ENCODE peak calls at places on chromosomes 13 and 19, in five cellular contexts. E, S, B, Q and K are unnamed samples.

GRCh38 chr13:32969516-32969941 is 46.7 kb upstream of the KL start:
- DNase-seq in Q (no peak), E (no peak), S (no peak), B (no peak), K (no peak)

GRCh38 chr13:77338961-77339401 is 12.1 kb upstream of the MYCBP2 start:
- DNase-seq in B (no peak), S (no peak), Q (no peak), E (no peak), K (no peak)

GRCh38 chr19:29539668-29540067 is 13.9 kb downstream of the VSTM2B start:
- DNase-seq in B (peak; percentile 21), Q (no peak), E (no peak), S (no peak), K (no peak)

GRCh38 chr19:13102416-13102665 is 317 bp downstream of the LYL1 start:
- DNase-seq in Q (no peak), E (no peak), B (no peak), S (no peak), K (no peak)

GRCh38 chr13:85500716-85501256 is 298.4 kb downstream of the SLITRK6 start:
- DNase-seq in E (no peak), S (no peak), B (no peak), Q (no peak), K (no peak)

GRCh38 chr19:15812059-15812722 is 3.3 kb downstream of the OR10H1 start:
- DNase-seq in S (no peak), B (peak; percentile 48), Q (no peak), E (peak; percentile 52), K (no peak)

GRCh38 chr19:56348289-56348877 is 33.7 kb upstream of the ZSCAN5A start:
- DNase-seq in Q (no peak), S (no peak), B (no peak), E (no peak), K (no peak)

GRCh38 chr13:98371624-98372023 is 194.6 kb upstream of the RNF113B start:
- DNase-seq in S (no peak), E (no peak), Q (no peak), B (no peak), K (no peak)

GRCh38 chr13:98252931-98253470 is 75.9 kb upstream of the RNF113B start:
- DNase-seq in E (no peak), B (peak; percentile 53), S (no peak), Q (no peak), K (no peak)

GRCh38 chr19:14840206-14840605 is 5.2 kb upstream of the OR7A5 start:
- DNase-seq in S (no peak), Q (no peak), B (no peak), E (no peak), K (no peak)

GRCh38 chr13:66844933-66845332 is 385.2 kb downstream of the PCDH9 start:
- DNase-seq in S (no peak), Q (no peak), B (no peak), E (no peak), K (no peak)

GRCh38 chr13:59747529-59747928 is 416.2 kb downstream of the DIAPH3 start:
- DNase-seq in S (no peak), B (no peak), Q (no peak), E (no peak), K (no peak)

GRCh38 chr19:31349160-31349881 is at the start of gene TSHZ3:
- DNase-seq in S (peak; percentile 93), E (peak; percentile 38), B (no peak), Q (peak; percentile 86), K (no peak)

GRCh38 chr13:95239293-95239692 is 62.0 kb downstream of the ABCC4 start:
- DNase-seq in B (no peak), S (no peak), E (no peak), Q (no peak), K (no peak)

GRCh38 chr13:49637989-49638388 is 9.7 kb downstream of the ARL11 start:
- DNase-seq in B (no peak), S (no peak), E (no peak), Q (no peak), K (no peak)

GRCh38 chr13:81907973-81908372 is 1567.0 kb upstream of the SPRY2 start:
- DNase-seq in S (no peak), Q (no peak), E (no peak), B (no peak), K (no peak)

GRCh38 chr13:85317781-85318180 is 481.4 kb downstream of the SLITRK6 start:
- DNase-seq in E (no peak), B (no peak), S (no peak), Q (no peak), K (no peak)

GRCh38 chr19:30263719-30264440 is 108.3 kb upstream of the ZNF536 start:
- DNase-seq in E (no peak), S (no peak), Q (no peak), B (no peak), K (no peak)

GRCh38 chr13:40087021-40088002 is 431.9 kb downstream of the COG6 start:
- DNase-seq in B (no peak), Q (no peak), S (no peak), E (no peak), K (no peak)

GRCh38 chr13:43087960-43088580 is 64.7 kb downstream of the DNAJC15 start:
- DNase-seq in S (no peak), Q (no peak), B (no peak), E (no peak), K (no peak)

GRCh38 chr19:18999016-18999758 is 34.1 kb downstream of the SUGP2 start:
- DNase-seq in B (no peak), S (no peak), E (no peak), Q (no peak), K (no peak)
- H3K36me3 ChIP-seq in B (no peaks in the 10 kb centered on the region), S (peaks cover 53% of the 10 kb centered on the region), E (peaks cover 26% of the 10 kb centered on the region), Q (peaks cover 77% of the 10 kb centered on the region), K (peaks cover 85% of the 10 kb centered on the region)

GRCh38 chr19:49382639-49383038 is 5.4 kb upstream of the KASH5 start:
- DNase-seq in B (no peak), Q (no peak), E (no peak), S (no peak), K (no peak)
- H3K36me3 ChIP-seq in B (no peaks in the 10 kb centered on the region), Q (no peaks in the 10 kb centered on the region), E (no peaks in the 10 kb centered on the region), S (no peaks in the 10 kb centered on the region), K (no peaks in the 10 kb centered on the region)

DNA sequence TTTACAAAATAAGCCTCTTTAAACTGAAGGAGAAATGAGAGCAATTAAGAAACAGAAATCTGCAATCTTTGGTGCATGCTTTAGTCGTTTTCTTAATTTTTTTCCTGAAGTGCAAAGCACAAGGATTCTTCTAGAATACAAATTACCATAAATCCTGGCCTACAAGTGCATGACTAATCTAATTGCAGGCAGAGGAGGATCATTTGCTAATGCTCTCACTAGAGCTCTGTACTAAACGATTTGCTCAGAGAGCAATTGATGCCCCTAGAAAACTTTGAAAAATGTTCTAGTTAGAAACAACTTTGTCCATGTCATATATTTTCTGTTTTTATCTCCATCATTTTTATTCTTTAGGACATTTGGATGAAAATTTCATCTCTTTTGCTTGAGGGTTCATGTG is 193.2 kb downstream of the POU4F1 start:
- DNase-seq in B (no peak), Q (no peak), E (no peak), S (no peak), K (no peak)
- H3K36me3 ChIP-seq in B (no peaks in the 10 kb centered on the region), Q (no peaks in the 10 kb centered on the region), E (peaks cover 3% of the 10 kb centered on the region), S (no peaks in the 10 kb centered on the region), K (no peaks in the 10 kb centered on the region)

GRCh38 chr19:4414800-4415251 is 12.4 kb downstream of the CHAF1A start:
- DNase-seq in Q (no peak), S (no peak), E (no peak), B (no peak), K (no peak)

GRCh38 chr19:4414144-4414799 is 11.8 kb downstream of the CHAF1A start:
- DNase-seq in B (no peak), Q (no peak), S (no peak), E (no peak), K (no peak)

GRCh38 chr19:4413588-4413987 is 11.1 kb downstream of the CHAF1A start:
- DNase-seq in B (no peak), E (no peak), Q (no peak), S (no peak), K (no peak)

GRCh38 chr19:4415352-4415751 is 12.9 kb downstream of the CHAF1A start:
- DNase-seq in Q (no peak), B (no peak), E (no peak), S (no peak), K (peak; percentile 39)

DNA sequence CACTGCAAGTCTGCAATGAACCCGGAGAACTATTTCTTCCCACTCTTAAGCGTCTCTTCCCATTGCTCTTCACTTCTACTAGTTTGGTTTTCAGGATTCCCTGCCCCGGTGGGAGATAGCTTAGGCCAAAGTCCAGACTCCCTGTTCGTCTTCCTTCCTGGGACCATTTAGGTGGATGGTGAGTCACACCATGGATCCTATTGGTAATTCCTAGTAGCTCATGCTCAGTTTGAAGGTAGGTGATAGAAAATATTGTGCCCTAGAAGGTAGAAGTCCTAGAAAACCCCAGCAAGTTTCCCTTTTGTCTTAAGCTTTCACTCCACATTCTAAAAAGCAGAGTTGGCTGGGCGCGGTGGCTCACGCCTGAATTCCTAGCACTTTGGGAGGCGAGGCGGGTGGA is 13.8 kb downstream of the CHAF1A start:
- DNase-seq in Q (no peak), B (peak; percentile 63), E (no peak), S (no peak), K (no peak)
- H3K36me3 ChIP-seq in Q (no peaks in the 10 kb centered on the region), B (no peaks in the 10 kb centered on the region), E (no peaks in the 10 kb centered on the region), S (no peaks in the 10 kb centered on the region), K (peaks cover 87% of the 10 kb centered on the region)

GRCh38 chr19:49601482-49602038 is 10.6 kb downstream of the PRR12 start:
- DNase-seq in B (no peak), E (no peak), Q (no peak), S (peak; percentile 81), K (no peak)
- H3K36me3 ChIP-seq in B (peaks cover 8% of the 10 kb centered on the region), E (peaks cover 40% of the 10 kb centered on the region), Q (peaks cover 91% of the 10 kb centered on the region), S (peaks cover 77% of the 10 kb centered on the region), K (peaks cover 75% of the 10 kb centered on the region)

GRCh38 chr19:6495947-6496346 is 6.2 kb downstream of the TUBB4A start:
- DNase-seq in E (no peak), B (no peak), S (peak; percentile 62), Q (no peak), K (no peak)
- H3K36me3 ChIP-seq in E (no peaks in the 10 kb centered on the region), B (no peaks in the 10 kb centered on the region), S (no peaks in the 10 kb centered on the region), Q (no peaks in the 10 kb centered on the region), K (no peaks in the 10 kb centered on the region)

DNA sequence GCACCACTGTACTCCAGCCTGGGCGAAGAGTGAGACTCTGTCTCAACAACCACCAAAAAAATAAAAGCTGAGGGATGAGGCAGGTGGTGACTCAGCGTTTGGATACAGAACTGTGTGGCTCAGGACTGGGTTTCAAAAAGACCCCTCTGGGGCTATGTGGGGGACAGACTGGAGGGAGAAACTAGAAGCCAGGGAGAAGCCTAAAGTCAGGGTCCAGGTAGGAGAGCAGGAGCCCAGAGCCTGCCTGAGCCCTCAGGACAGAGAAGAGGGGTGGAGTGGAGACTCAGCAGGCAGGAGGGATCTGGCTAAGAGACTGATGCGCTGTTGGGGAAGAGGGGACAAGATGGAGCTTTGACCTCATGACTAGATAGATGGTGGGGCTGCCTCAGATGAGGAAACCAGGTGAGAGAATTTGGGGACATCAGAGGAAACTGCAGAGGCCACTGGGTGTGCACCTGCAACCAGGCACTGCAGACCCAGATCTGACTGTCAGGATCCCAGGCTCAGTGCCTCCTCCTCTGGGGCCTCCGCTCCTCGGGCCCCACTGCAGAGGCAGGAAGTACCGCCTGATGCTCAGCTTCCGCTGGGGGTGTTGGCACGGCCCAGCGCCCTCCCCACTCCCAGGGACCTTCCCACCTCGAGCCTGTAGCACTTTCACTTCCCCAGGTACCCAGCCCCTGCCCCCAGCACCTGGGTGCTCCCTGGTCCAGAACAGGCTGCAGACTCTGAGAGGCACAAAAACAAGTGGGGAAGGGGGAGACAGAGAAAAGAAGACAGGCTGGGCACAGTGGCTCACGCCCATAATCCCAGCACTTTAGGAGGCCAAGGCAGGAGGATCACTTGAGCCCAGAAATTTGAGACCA is 1.5 kb upstream of the CD37 start:
- DNase-seq in E (peak; percentile 73), B (peak; percentile 26), Q (no peak), S (peak; percentile 79), K (no peak)
- H3K36me3 ChIP-seq in E (peaks cover 12% of the 10 kb centered on the region), B (no peaks in the 10 kb centered on the region), Q (no peaks in the 10 kb centered on the region), S (peaks cover 9% of the 10 kb centered on the region), K (peaks cover 54% of the 10 kb centered on the region)